ENCODE peak calls at places on chromosomes 3 and 15, in ten cellular contexts. M is brain microvascular endothelial cell, G is colonic mucosa, S is GM23338, E is fibroblast of lung, X is fibroblast of pulmonary artery, Z is HL-60, O is cardiac muscle cell, R is GM12865, L is tibial nerve. I is an unnamed sample.

GRCh38 chr3:45437388-45437787 is 49.0 kb downstream of the LARS2 start:
- DNase-seq in M (no peak), G (no peak), S (no peak), E (peak; percentile 14), X (peak; percentile 6), Z (no peak), O (no peak), R (no peak), L (no peak), I (no peak)

GRCh38 chr3:123161167-123161566 is 40.6 kb upstream of the SEC22A start:
- DNase-seq in M (no peak), G (no peak), S (peak; percentile 63), E (no peak), X (no peak), Z (no peak), O (no peak), R (no peak), L (no peak), I (no peak)

GRCh38 chr15:52728899-52729298 is 49.7 kb upstream of the ATOSA start:
- DNase-seq in M (no peak), G (no peak), S (no peak), E (no peak), X (peak; percentile 47), Z (no peak), O (peak; percentile 24), R (no peak), L (no peak), I (no peak)

GRCh38 chr3:62101488-62101887 is 271.9 kb downstream of the FEZF2 start:
- DNase-seq in M (no peak), G (no peak), S (no peak), E (peak; percentile 62), X (no peak), Z (no peak), O (peak; percentile 38), R (no peak), L (no peak), I (no peak)

GRCh38 chr3:101124125-101124524 is 130.9 kb upstream of the ABI3BP start:
- DNase-seq in M (no peak), G (no peak), S (no peak), E (no peak), X (no peak), Z (no peak), O (no peak), R (no peak), L (no peak), I (no peak)

GRCh38 chr3:24936574-24936973 is 441.9 kb upstream of the THRB start:
- DNase-seq in M (no peak), G (no peak), S (no peak), E (no peak), X (no peak), Z (no peak), O (no peak), R (no peak), L (no peak), I (no peak)

GRCh38 chr3:155252535-155252934 is 40.9 kb downstream of the STRIT1 start:
- DNase-seq in M (peak; percentile 79), G (no peak), S (no peak), E (peak; percentile 61), X (peak; percentile 72), Z (no peak), O (peak; percentile 75), R (no peak), L (no peak), I (no peak)

GRCh38 chr3:29936766-29937165 is 655.9 kb downstream of the RBMS3 start:
- DNase-seq in M (no peak), G (no peak), S (no peak), E (no peak), X (no peak), Z (no peak), O (no peak), R (peak; percentile 15), L (no peak), I (no peak)

GRCh38 chr15:70932397-70932796 is 39.8 kb downstream of the LRRC49 start:
- DNase-seq in M (no peak), G (no peak), S (no peak), E (no peak), X (no peak), Z (no peak), O (no peak), R (peak; percentile 55), L (no peak), I (no peak)

GRCh38 chr3:41464858-41465257 is 265.6 kb downstream of the CTNNB1 start:
- DNase-seq in M (peak; percentile 51), G (no peak), S (no peak), E (no peak), X (peak; percentile 4), Z (no peak), O (peak; percentile 10), R (no peak), L (no peak), I (no peak)

GRCh38 chr3:38649500-38650247 is at the start of gene SCN5A:
- DNase-seq in M (no peak), G (peak; percentile 48), S (peak; percentile 73), E (peak; percentile 16), X (peak; percentile 12), Z (no peak), O (peak; percentile 38), R (peak; percentile 31), L (no peak), I (no peak)

GRCh38 chr3:150081084-150081483 is 110.4 kb upstream of the PFN2 start:
- DNase-seq in M (peak; percentile 43), G (no peak), S (no peak), E (peak; percentile 63), X (peak; percentile 57), Z (no peak), O (peak; percentile 41), R (no peak), L (no peak), I (no peak)

GRCh38 chr15:98924311-98925049 is 83.1 kb downstream of the PGPEP1L start:
- DNase-seq in M (no peak), G (no peak), S (no peak), E (no peak), X (peak; percentile 23), Z (no peak), O (no peak), R (no peak), L (no peak), I (no peak)

GRCh38 chr3:114231616-114232015 is 5.8 kb downstream of the ZNF80 start:
- DNase-seq in M (no peak), G (no peak), S (no peak), E (no peak), X (no peak), Z (no peak), O (no peak), R (no peak), L (no peak), I (no peak)

GRCh38 chr3:132443421-132443820 is 26.1 kb downstream of the DNAJC13 start:
- DNase-seq in M (peak; percentile 2), G (no peak), S (peak; percentile 5), E (no peak), X (no peak), Z (no peak), O (no peak), R (no peak), L (no peak), I (no peak)

GRCh38 chr3:52443268-52443610 is 1.7 kb downstream of the SEMA3G start:
- DNase-seq in M (no peak), G (no peak), S (no peak), E (no peak), X (no peak), Z (no peak), O (no peak), R (no peak), L (no peak), I (no peak)
- TF ChIP-seq CTCF in M (no peak), G (no peak), S (no peak), E (no peak), X (no peak), Z (no peak), O (no peak), R (no peak), L (no peak), I (no peak)

DNA sequence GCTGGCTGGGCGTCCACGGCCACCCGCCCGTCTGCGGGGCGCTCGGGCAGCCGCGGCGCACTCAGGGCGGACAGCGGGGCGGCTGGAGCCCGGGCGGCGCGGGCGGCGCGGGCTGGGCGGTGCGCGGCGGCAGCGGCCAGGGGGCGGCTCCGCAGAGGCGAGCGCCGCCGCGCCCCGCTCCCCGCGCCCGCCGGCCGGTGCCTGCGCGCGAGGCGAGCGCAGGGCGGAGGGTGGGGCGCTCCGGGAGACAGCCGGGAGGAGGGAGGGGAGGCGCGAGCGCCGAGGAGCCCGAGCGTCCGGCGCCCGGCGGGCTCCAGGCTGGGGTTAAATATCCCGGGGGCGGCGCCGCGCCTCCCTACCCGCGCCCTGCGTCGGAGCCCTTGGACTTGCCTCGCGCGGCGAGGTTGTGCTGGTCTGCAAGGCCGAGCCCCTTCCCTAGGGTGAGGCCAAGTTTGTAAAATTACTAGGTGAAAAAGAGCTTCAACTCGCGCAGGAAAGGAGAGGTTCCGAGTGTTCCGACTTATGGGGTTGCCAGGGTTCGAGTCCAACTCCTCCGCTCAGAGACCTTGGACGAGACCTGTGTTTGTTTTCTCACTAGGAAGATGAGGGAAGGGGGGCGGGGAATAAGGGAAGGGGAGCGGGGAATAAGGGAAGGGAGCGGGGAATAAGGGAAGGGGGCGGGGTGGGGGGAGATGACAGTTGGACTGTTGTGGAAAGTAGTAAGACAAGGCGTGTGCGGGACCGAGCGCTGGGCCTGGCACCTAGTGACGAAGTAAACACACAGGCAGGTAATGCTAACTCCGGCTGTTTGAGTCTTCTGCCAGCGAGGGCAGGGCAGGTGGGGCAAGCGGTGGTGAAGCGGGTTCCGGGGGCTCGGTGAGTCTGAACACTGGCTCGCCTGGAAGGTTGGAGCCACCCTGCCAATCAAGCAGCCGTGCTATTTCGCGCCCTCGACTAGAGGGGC is at the start of gene TNFAIP8L3:
- DNase-seq in M (no peak), G (peak; percentile 48), S (peak; percentile 63), E (peak; percentile 36), X (peak; percentile 56), Z (no peak), O (peak; percentile 49), R (no peak), L (no peak), I (no peak)
- H3K4me3 ChIP-seq in M (peak within 1 kb of the TSS; percentile 59), G (peak within 1 kb of the TSS; percentile 45), S (peak within 1 kb of the TSS; percentile 81), E (peak within 1 kb of the TSS; percentile 65), X (peak within 1 kb of the TSS; percentile 78), Z (peak within 1 kb of the TSS; percentile 64), O (peak within 1 kb of the TSS; percentile 36), R (peak within 1 kb of the TSS; percentile 38), L (peak within 1 kb of the TSS; percentile 50), I (peak within 1 kb of the TSS; percentile 38)

DNA sequence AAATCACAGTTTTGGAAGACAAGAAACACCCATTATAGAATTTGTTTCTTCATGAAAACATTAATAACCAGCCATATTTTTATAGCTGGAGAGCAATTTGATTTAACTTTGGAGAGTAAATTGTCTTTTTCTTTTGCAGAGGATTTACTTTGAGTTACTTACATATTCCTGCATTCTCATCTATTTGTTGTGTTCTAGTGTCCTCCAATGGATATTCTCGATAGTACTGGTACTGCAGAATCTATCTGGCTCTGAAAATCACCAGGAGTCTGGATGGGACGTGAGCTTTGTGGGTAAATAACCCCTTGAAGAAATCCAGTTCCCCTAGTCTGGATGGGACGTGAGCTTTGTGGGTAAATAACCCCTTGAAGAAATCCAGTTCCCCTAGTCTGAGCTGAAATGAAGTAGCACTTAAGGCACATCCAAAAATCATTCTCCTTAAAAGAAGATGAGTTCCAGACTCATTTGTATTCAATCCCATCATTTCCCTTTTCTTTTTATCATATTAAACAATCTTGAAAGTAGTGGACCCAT is 294.1 kb upstream of the UBE2E2 start:
- DNase-seq in M (no peak), G (no peak), S (peak; percentile 17), E (no peak), X (no peak), Z (no peak), O (no peak), R (no peak), L (no peak), I (no peak)
- TF ChIP-seq CTCF in M (no peak), G (no peak), S (peak; percentile 32), E (no peak), X (no peak), Z (no peak), O (no peak), R (no peak), L (no peak), I (no peak)

GRCh38 chr3:100043271-100043670 is 71.0 kb downstream of the FILIP1L start:
- DNase-seq in M (no peak), G (no peak), S (no peak), E (no peak), X (no peak), Z (no peak), O (no peak), R (no peak), L (no peak), I (no peak)
- H3K4me3 ChIP-seq in M (no peak overlapping the region), G (no peak overlapping the region), S (no peak overlapping the region), E (no peak overlapping the region), X (no peak overlapping the region), Z (no peak overlapping the region), O (no peak overlapping the region), R (no peak overlapping the region), L (no peak overlapping the region), I (no peak overlapping the region)

I was measured in GM12864.